ENCODE peak calls at places on chromosome 17, in seven cellular contexts. Q is Panc1; P is A673; U is heart right ventricle; B is stomach; Y is GM23338; A is CD4-positive, alpha-beta memory T cell. X is an unnamed sample. For H3K4me1, the result is how much of the 10 kb centered on the place peaks cover.

GRCh38 chr17:3818786-3819185 is 17.8 kb upstream of the ITGAE start:
- DNase-seq in Q (no peak), P (no peak), U (no peak), B (no peak), Y (no peak), A (no peak), X (no peak)

GRCh38 chr17:81401727-81402529 is 6.7 kb downstream of the BAHCC1 start:
- DNase-seq in Q (no peak), P (peak), U (no peak), B (no peak), Y (peak), A (peak), X (peak)

GRCh38 chr17:10171581-10171981 is 26.8 kb downstream of the GAS7 start:
- DNase-seq in Q (no peak), P (peak), U (no peak), B (no peak), Y (no peak), A (no peak), X (no peak)

GRCh38 chr17:62869885-62870580 is 61.9 kb upstream of the MARCHF10 start:
- DNase-seq in Q (no peak), P (peak), U (no peak), B (no peak), Y (peak), A (no peak), X (peak)

GRCh38 chr17:4208228-4208627 is 55.6 kb downstream of the ANKFY1 start:
- DNase-seq in Q (no peak), P (no peak), U (no peak), B (no peak), Y (no peak), A (no peak), X (peak)

GRCh38 chr17:13786000-13786598 is 184.4 kb upstream of the HS3ST3A1 start:
- DNase-seq in Q (no peak), P (no peak), U (no peak), B (no peak), Y (no peak), A (no peak), X (no peak)

GRCh38 chr17:42325026-42325425 is 36.7 kb downstream of the STAT5A start:
- DNase-seq in Q (peak), P (no peak), U (no peak), B (no peak), Y (no peak), A (no peak), X (no peak)

GRCh38 chr17:2423271-2423670 is 22.4 kb upstream of the MNT start:
- DNase-seq in Q (no peak), P (no peak), U (no peak), B (no peak), Y (no peak), A (no peak), X (no peak)

GRCh38 chr17:64356304-64356686 is 34.4 kb downstream of the PECAM1 start:
- DNase-seq in Q (no peak), P (no peak), U (no peak), B (no peak), Y (no peak), A (no peak), X (no peak)

GRCh38 chr17:21129023-21129681 is 2.4 kb downstream of the DHRS7B start:
- DNase-seq in Q (no peak), P (peak), U (peak), B (no peak), Y (peak), A (no peak), X (no peak)

GRCh38 chr17:752620-753219 is 656 bp upstream of the GEMIN4 start:
- DNase-seq in Q (no peak), P (peak), U (peak), B (peak), Y (peak), A (no peak), X (peak)

GRCh38 chr17:79513805-79514535 is 96.9 kb downstream of the RBFOX3 start:
- DNase-seq in Q (no peak), P (no peak), U (no peak), B (no peak), Y (no peak), A (no peak), X (no peak)

GRCh38 chr17:27783951-27784350 is 16.4 kb downstream of the NOS2 start:
- DNase-seq in Q (no peak), P (no peak), U (no peak), B (no peak), Y (no peak), A (no peak), X (no peak)

GRCh38 chr17:72346306-72346705 is 225.5 kb downstream of the SOX9 start:
- DNase-seq in Q (no peak), P (no peak), U (no peak), B (no peak), Y (no peak), A (no peak), X (no peak)

GRCh38 chr17:74018116-74018515 is 185.4 kb upstream of the RPL38 start:
- DNase-seq in Q (no peak), P (no peak), U (no peak), B (no peak), Y (no peak), A (no peak), X (no peak)

GRCh38 chr17:74016504-74016903 is 187.0 kb upstream of the RPL38 start:
- DNase-seq in Q (no peak), P (no peak), U (no peak), B (no peak), Y (no peak), A (no peak), X (no peak)

GRCh38 chr17:74017461-74017860 is 186.0 kb upstream of the RPL38 start:
- DNase-seq in Q (no peak), P (no peak), U (no peak), B (no peak), Y (no peak), A (no peak), X (no peak)

GRCh38 chr17:74012465-74012864 is 191.0 kb upstream of the RPL38 start:
- DNase-seq in Q (no peak), P (no peak), U (no peak), B (no peak), Y (no peak), A (peak), X (no peak)

GRCh38 chr17:74015316-74015715 is 188.2 kb upstream of the RPL38 start:
- DNase-seq in Q (no peak), P (no peak), U (no peak), B (no peak), Y (no peak), A (no peak), X (no peak)
- H3K4me3 ChIP-seq in Q (no peak), P (no peak), U (no peak), B (no peak), Y (no peak), A (no peak), X (no peak)

GRCh38 chr17:32518856-32519768 is 32.3 kb downstream of the CDK5R1 start:
- DNase-seq in Q (no peak), P (peak), U (peak), B (peak), Y (peak), A (peak), X (peak)
- H3K27ac ChIP-seq in Q (no peak), P (no peak), U (no peak), B (peak), Y (peak), A (peak), X (peak)

DNA sequence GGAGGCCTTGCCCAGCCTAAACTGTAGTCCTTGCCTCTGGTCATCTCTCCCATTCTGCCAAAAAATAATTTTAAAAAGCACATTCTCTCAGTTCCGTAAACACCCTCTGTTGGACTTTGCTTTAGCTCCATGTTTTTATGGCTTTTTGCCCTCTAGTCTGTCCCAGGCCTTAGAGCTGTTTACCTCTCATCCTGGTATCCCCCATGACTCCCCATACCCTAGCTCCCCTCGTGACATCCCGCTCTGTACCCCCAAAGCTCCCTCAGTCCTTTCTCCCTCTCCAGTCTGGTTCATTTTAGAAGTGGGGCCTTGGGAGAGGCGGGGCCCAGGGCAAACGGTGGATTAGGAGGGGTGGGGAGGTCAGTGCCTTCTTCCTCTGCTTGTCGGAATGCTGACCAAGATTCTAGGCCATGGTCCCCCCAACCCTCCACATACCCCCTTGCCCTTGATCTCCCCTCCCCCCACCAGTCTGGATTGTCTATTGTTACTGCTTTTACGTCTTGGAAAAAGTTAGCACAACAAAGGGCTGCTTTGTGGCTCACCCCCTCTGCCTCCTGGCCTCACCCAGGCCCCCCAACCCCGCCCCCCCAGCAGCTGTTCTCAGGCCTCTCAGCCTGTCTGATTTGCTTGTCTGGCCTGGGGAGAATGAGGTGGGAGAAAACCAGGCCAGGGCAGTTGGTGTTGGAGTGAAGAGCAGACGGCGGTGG is 18.3 kb downstream of the GJD3 start:
- DNase-seq in Q (no peak), P (no peak), U (no peak), B (no peak), Y (peak), A (no peak), X (peak)
- H3K4me1 ChIP-seq in Q (half or more), P (half or more), U (half or more), B (half or more), Y (half or more), A (half or more), X (under half)

DNA sequence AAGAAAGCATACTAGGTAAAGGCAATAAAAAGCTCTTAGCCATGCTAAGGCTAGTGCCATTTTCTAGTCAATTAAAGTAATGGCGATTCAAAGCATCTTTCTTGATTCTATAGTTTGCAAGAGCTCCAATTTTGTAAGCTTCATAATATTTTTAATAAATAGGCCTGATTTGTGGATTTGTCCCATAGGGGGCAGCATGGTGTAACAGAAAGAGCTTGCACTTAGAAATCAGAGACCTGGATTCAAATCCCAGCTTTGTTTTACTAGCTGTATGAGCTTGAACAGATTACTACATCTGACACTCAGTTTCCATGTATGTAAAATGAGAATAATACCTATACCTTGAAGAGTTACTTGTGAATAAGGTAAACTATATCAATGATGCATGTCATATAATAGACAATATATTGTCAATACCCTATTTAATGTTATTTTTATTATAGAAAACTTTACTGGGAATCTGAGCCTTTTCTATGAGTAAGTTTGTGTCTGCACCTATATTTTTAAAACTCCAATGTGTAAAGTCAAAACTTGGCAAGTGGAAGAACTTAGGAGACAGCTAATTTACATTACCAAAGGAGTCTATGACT is 93.6 kb upstream of the NOG start:
- DNase-seq in Q (peak), P (peak), U (no peak), B (no peak), Y (peak), A (no peak), X (peak)
- H3K4me3 ChIP-seq in Q (no peak), P (no peak), U (no peak), B (no peak), Y (no peak), A (no peak), X (no peak)

GRCh38 chr17:47099451-47099986 is 89.6 kb downstream of the CDC27 start:
- DNase-seq in Q (no peak), P (no peak), U (no peak), B (no peak), Y (no peak), A (peak), X (peak)
- H3K27ac ChIP-seq in Q (peak), P (peak), U (peak), B (peak), Y (no peak), A (peak), X (no peak)